ENCODE peak calls at places on chromosomes 11 and 22, in four cellular contexts. C is HepG2, Z is WTC11, D is GM12878. W is an unnamed sample.

GRCh38 chr11:64238076-64238475 is 2.8 kb upstream of the FKBP2 start:
- DNase-seq in Z (no peak), D (no peak), C (no peak), W (no peak)

GRCh38 chr11:67392182-67392715 is 463 bp downstream of the RAD9A start:
- DNase-seq in Z (no peak), D (no peak), C (no peak), W (peak; percentile 36)

GRCh38 chr22:36773935-36774334 is 2.0 kb downstream of the IFT27 start:
- DNase-seq in C (no peak), Z (no peak), D (no peak), W (no peak)

GRCh38 chr11:72724021-72724561 is 28.1 kb downstream of the ARAP1 start:
- DNase-seq in C (no peak), D (no peak), Z (no peak), W (no peak)

GRCh38 chr11:78380615-78381029 is 37.0 kb downstream of the GAB2 start:
- DNase-seq in C (no peak), Z (no peak), D (no peak), W (no peak)

GRCh38 chr11:7749456-7749855 is 43.2 kb upstream of the OVCH2 start:
- DNase-seq in D (no peak), Z (no peak), C (no peak), W (no peak)

GRCh38 chr11:86574493-86575207 is 97.8 kb downstream of the ME3 start:
- DNase-seq in D (no peak), C (no peak), Z (no peak), W (no peak)

GRCh38 chr11:114284021-114284420 is 12.2 kb upstream of the NNMT start:
- DNase-seq in C (no peak), D (no peak), Z (no peak), W (no peak)

GRCh38 chr22:43288807-43289417 is 54.3 kb downstream of the SCUBE1 start:
- DNase-seq in D (no peak), Z (no peak), C (no peak), W (no peak)

GRCh38 chr11:114082767-114083181 is 23.3 kb downstream of the ZBTB16 start:
- DNase-seq in C (no peak), Z (no peak), D (no peak), W (peak; percentile 82)

GRCh38 chr22:17114958-17115235 is 6.3 kb downstream of the TMEM121B start:
- DNase-seq in Z (no peak), C (no peak), D (no peak), W (no peak)

GRCh38 chr11:108881136-108881535 is 216.3 kb downstream of the DDX10 start:
- DNase-seq in Z (no peak), D (no peak), C (no peak), W (no peak)

GRCh38 chr11:6545917-6546605 is 49.0 kb downstream of the DNHD1 start:
- DNase-seq in Z (no peak), D (no peak), C (no peak), W (no peak)

GRCh38 chr11:17434108-17434507 is 42.5 kb downstream of the ABCC8 start:
- DNase-seq in Z (no peak), D (no peak), C (no peak), W (no peak)

GRCh38 chr11:134224710-134225662 is 515 bp downstream of the VPS26B start:
- DNase-seq in Z (peak; percentile 30), D (no peak), C (peak; percentile 14), W (peak; percentile 49)

GRCh38 chr11:122812612-122813011 is 25.7 kb upstream of the CRTAM start:
- DNase-seq in C (no peak), Z (no peak), D (no peak), W (no peak)

GRCh38 chr22:41206719-41207118 is 1.6 kb downstream of the L3MBTL2 start:
- DNase-seq in Z (no peak), C (no peak), D (no peak), W (no peak)

GRCh38 chr11:8033312-8033715 is 46.2 kb downstream of the EIF3F start:
- DNase-seq in Z (peak; percentile 78), C (peak; percentile 40), D (no peak), W (peak; percentile 82)

GRCh38 chr11:65558002-65558784 is at the start of gene LTBP3:
- DNase-seq in D (no peak), Z (peak; percentile 60), C (peak; percentile 68), W (peak; percentile 87)

GRCh38 chr11:65559535-65559934 is 1.4 kb upstream of the LTBP3 start:
- DNase-seq in D (no peak), Z (no peak), C (no peak), W (no peak)

GRCh38 chr11:65559951-65560537 is 1.9 kb upstream of the LTBP3 start:
- DNase-seq in D (no peak), Z (no peak), C (peak; percentile 64), W (peak; percentile 42)

GRCh38 chr11:65557280-65558001 is 718 bp downstream of the LTBP3 start:
- DNase-seq in D (no peak), Z (no peak), C (peak; percentile 63), W (peak; percentile 65)

GRCh38 chr11:65558785-65559509 is 788 bp upstream of the LTBP3 start:
- DNase-seq in C (no peak), Z (no peak), D (no peak), W (no peak)
- TF ChIP-seq ETV6 in C (no peak), Z (no peak), D (no peak), W (no peak)

DNA sequence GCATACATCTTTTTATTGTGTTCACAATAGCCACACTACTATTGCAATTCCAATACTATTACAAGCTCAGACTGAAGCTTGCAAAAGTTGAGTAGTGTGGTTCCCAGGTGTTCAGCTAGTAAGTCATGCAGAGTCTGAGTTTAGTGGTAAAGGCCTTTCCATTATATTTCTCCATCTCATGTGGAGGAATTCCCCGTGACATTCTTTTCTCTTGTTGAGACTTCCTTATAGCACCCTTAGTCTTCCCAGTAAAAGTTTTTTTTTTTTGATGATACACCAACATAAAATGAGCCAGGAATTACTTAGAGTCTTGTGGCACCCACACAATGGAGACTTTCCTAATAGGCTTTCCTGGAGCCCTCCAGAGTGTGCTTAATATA is 110.8 kb downstream of the UVRAG start:
- DNase-seq in D (no peak), Z (no peak), C (no peak), W (no peak)
- TF ChIP-seq ETV6 in D (no peak), Z (no peak), C (no peak), W (no peak)

GRCh38 chr11:59358020-59358419 is 675 bp upstream of the OR5AN1 start:
- DNase-seq in C (no peak), D (no peak), Z (no peak), W (no peak)
- TF ChIP-seq ETV6 in C (no peak), D (no peak), Z (no peak), W (no peak)

GRCh38 chr22:49917997-49918910 is at the start of the genes ALG12 and CRELD2:
- DNase-seq in Z (peak; percentile 98), D (peak; percentile 70), C (peak; percentile 91), W (peak; percentile 97)
- TF ChIP-seq ETV6 in Z (peak; percentile 49), D (no peak), C (peak; percentile 20), W (no peak)

GRCh38 chr11:3669742-3670183 is 1.4 kb downstream of the CHRNA10 start:
- DNase-seq in Z (no peak), C (no peak), D (no peak), W (no peak)

GRCh38 chr11:3675971-3676370 is 4.8 kb upstream of the CHRNA10 start:
- DNase-seq in D (no peak), C (no peak), Z (no peak), W (no peak)

GRCh38 chr11:3671334-3672254 is at the start of gene CHRNA10:
- DNase-seq in D (no peak), C (no peak), Z (no peak), W (no peak)

GRCh38 chr11:3669128-3669527 is 2.1 kb downstream of the CHRNA10 start:
- DNase-seq in C (no peak), Z (no peak), D (no peak), W (no peak)

DNA sequence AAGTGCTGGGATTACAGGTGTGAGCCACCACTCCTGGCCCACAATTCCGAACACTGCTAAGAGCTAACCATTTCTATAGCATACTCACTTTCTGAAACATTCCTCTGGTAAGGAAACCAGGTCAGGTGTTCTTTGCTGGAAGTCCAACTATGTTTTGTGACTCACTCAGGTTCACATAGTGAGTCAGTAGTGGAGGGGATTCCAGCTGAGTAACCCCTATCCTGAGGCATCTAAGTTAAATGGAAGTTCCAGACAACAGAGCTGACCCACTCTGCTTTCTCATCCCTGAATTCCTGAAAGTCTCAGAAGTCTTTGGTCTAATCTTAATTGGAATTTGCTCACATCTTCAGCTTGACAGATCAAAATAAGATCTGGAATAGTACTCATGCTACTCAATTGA is 3.0 kb upstream of the CHRNA10 start:
- DNase-seq in D (no peak), Z (no peak), C (peak; percentile 5), W (peak; percentile 5)
- TF ChIP-seq ETV6 in D (no peak), Z (no peak), C (no peak), W (no peak)

GRCh38 chr11:12789574-12789973 is 115.4 kb downstream of the TEAD1 start:
- DNase-seq in D (no peak), Z (no peak), C (no peak), W (no peak)
- TF ChIP-seq ETV6 in D (no peak), Z (no peak), C (no peak), W (no peak)

GRCh38 chr22:44824271-44824670 is 71.9 kb downstream of the ARHGAP8 start:
- DNase-seq in C (no peak), Z (no peak), D (no peak), W (no peak)

GRCh38 chr22:44831885-44832284 is 79.5 kb downstream of the ARHGAP8 start:
- DNase-seq in D (no peak), C (no peak), Z (no peak), W (no peak)

GRCh38 chr22:44827666-44828065 is 75.3 kb downstream of the ARHGAP8 start:
- DNase-seq in D (no peak), Z (no peak), C (no peak), W (no peak)

GRCh38 chr22:44825310-44826150 is 73.2 kb downstream of the ARHGAP8 start:
- DNase-seq in Z (no peak), C (no peak), D (no peak), W (no peak)

GRCh38 chr22:44828193-44828592 is 75.8 kb downstream of the ARHGAP8 start:
- DNase-seq in C (no peak), D (no peak), Z (peak; percentile 80), W (peak; percentile 78)
- TF ChIP-seq ETV6 in C (no peak), D (no peak), Z (no peak), W (no peak)

GRCh38 chr11:44708523-44709280 is 18.1 kb upstream of the TSPAN18 start:
- DNase-seq in C (no peak), Z (no peak), D (no peak), W (no peak)
- TF ChIP-seq ETV6 in C (no peak), Z (no peak), D (no peak), W (no peak)

DNA sequence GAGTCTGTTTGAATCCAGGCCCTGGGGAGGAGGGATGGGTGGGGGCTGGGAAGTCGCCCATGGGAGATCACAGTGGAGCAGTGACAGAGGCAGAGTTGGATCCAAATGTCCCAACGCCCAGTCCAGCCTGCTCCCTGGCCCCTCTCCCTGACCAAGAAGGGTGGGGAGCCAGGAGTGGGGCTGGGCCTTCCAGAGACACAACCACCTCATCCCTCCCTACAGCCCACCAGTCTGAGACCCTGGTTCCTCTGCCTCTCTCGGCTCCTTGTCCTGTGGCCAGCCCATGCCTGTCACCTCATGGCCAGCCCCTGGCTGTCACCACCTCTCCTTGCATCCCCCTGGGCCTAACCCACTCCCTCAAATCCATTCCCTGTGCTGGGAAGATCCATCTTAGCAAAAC is 71.2 kb upstream of the PRR5 start:
- DNase-seq in Z (no peak), D (no peak), C (no peak), W (no peak)
- TF ChIP-seq ETV6 in Z (no peak), D (no peak), C (no peak), W (no peak)

W was measured in K562.